ENCODE peak calls at places on chromosomes 13 and 19, in nine cellular contexts. X is lung microvascular endothelial cell, L is heart left ventricle, W is head of caudate nucleus, O is cerebellar nuclear complex, M is NCI-H774, Q is SJSA1, U is LHCN-M2, D is NCI-H2081. C is an unnamed sample.
A peak's percentile ranks its signal among the peaks of the same experiment; 100 is the strongest.

GRCh38 chr19:35513231-35513974 is at the start of gene DMKN:
- DNase-seq in X (no peak), L (no peak), W (peak; percentile 85), O (no peak), M (no peak), Q (no peak), U (peak; percentile 51), D (no peak), C (no peak)

GRCh38 chr19:6531956-6532243 is 1.1 kb downstream of the TNFSF9 start:
- DNase-seq in X (no peak), L (no peak), W (no peak), O (no peak), M (no peak), Q (no peak), U (no peak), D (no peak), C (no peak)

GRCh38 chr13:110387451-110388140 is 80.5 kb downstream of the COL4A2 start:
- DNase-seq in X (peak; percentile 73), L (peak; percentile 84), W (no peak), O (no peak), M (no peak), Q (no peak), U (peak; percentile 77), D (no peak), C (no peak)

GRCh38 chr13:23752111-23753001 is 136.8 kb downstream of the MIPEP start:
- DNase-seq in X (no peak), L (no peak), W (no peak), O (no peak), M (no peak), Q (no peak), U (no peak), D (no peak), C (no peak)

GRCh38 chr19:46478356-46478986 is 7.1 kb upstream of the PNMA8A start:
- DNase-seq in X (peak; percentile 24), L (no peak), W (peak; percentile 85), O (no peak), M (peak; percentile 4), Q (no peak), U (peak; percentile 97), D (no peak), C (peak; percentile 18)

GRCh38 chr13:51976423-51976822 is 34.8 kb downstream of the ATP7B start:
- DNase-seq in X (no peak), L (no peak), W (no peak), O (no peak), M (no peak), Q (no peak), U (no peak), D (no peak), C (no peak)

GRCh38 chr13:111398715-111399299 is 78.4 kb downstream of the TEX29 start:
- DNase-seq in X (no peak), L (no peak), W (no peak), O (no peak), M (no peak), Q (peak; percentile 41), U (no peak), D (no peak), C (peak; percentile 68)

GRCh38 chr13:79710376-79710775 is 229.4 kb downstream of the NDFIP2 start:
- DNase-seq in X (no peak), L (no peak), W (no peak), O (no peak), M (no peak), Q (no peak), U (peak; percentile 42), D (no peak), C (no peak)

GRCh38 chr13:44174769-44175425 is 198.7 kb upstream of the SERP2 start:
- DNase-seq in X (peak; percentile 43), L (no peak), W (no peak), O (no peak), M (no peak), Q (no peak), U (peak; percentile 23), D (no peak), C (no peak)

GRCh38 chr13:52428295-52428694 is 22.1 kb downstream of the VPS36 start:
- DNase-seq in X (peak; percentile 96), L (peak; percentile 36), W (no peak), O (no peak), M (no peak), Q (no peak), U (no peak), D (no peak), C (no peak)

GRCh38 chr13:52845334-52845761 is 3.1 kb downstream of the PCDH8 start:
- DNase-seq in X (no peak), L (no peak), W (peak; percentile 52), O (no peak), M (no peak), Q (no peak), U (no peak), D (no peak), C (peak; percentile 53)

GRCh38 chr13:23488442-23488841 is 54.9 kb upstream of the SACS start:
- DNase-seq in X (peak; percentile 58), L (peak; percentile 17), W (no peak), O (no peak), M (peak; percentile 33), Q (no peak), U (peak; percentile 96), D (peak; percentile 33), C (peak; percentile 98)

GRCh38 chr19:11160119-11160768 is 4.7 kb upstream of the SPC24 start:
- DNase-seq in X (peak; percentile 66), L (no peak), W (no peak), O (no peak), M (no peak), Q (no peak), U (no peak), D (no peak), C (no peak)

GRCh38 chr19:11458236-11458900 is 22.5 kb downstream of the ELAVL3 start:
- DNase-seq in X (no peak), L (no peak), W (no peak), O (no peak), M (no peak), Q (no peak), U (no peak), D (no peak), C (no peak)

GRCh38 chr19:23991170-23991569 is 76.5 kb downstream of the ZNF726 start:
- DNase-seq in X (peak; percentile 74), L (no peak), W (no peak), O (no peak), M (peak; percentile 17), Q (no peak), U (peak; percentile 26), D (no peak), C (peak; percentile 82)

GRCh38 chr19:17097593-17098126 is 22.1 kb downstream of the MYO9B start:
- DNase-seq in X (peak; percentile 33), L (no peak), W (no peak), O (no peak), M (no peak), Q (no peak), U (peak; percentile 67), D (no peak), C (no peak)

GRCh38 chr19:48755787-48756674 is 707 bp downstream of the FGF21 start:
- DNase-seq in X (no peak), L (no peak), W (no peak), O (no peak), M (no peak), Q (no peak), U (no peak), D (no peak), C (no peak)

GRCh38 chr19:55305491-55305890 is 19.6 kb downstream of the TMEM150B start:
- DNase-seq in X (peak; percentile 35), L (peak; percentile 46), W (no peak), O (no peak), M (no peak), Q (no peak), U (no peak), D (no peak), C (no peak)

GRCh38 chr19:2517881-2518601 is 42.1 kb downstream of the GADD45B start:
- DNase-seq in X (no peak), L (no peak), W (no peak), O (no peak), M (no peak), Q (peak; percentile 75), U (no peak), D (no peak), C (no peak)

GRCh38 chr19:4140237-4140711 is 13.2 kb upstream of the CREB3L3 start:
- DNase-seq in X (peak; percentile 77), L (no peak), W (peak; percentile 44), O (peak; percentile 10), M (peak; percentile 43), Q (no peak), U (peak; percentile 46), D (peak; percentile 73), C (peak; percentile 16)

GRCh38 chr13:40787062-40787461 is 2.3 kb upstream of the SLC25A15 start:
- DNase-seq in X (peak; percentile 39), L (no peak), W (no peak), O (no peak), M (no peak), Q (peak; percentile 81), U (peak; percentile 32), D (no peak), C (no peak)